ENCODE peak calls at places on chromosomes 5 and 9, in four cellular contexts. B, E, Y and A are unnamed samples.

GRCh38 chr5:57494104-57495098 is 11.8 kb upstream of the ACTBL2 start:
- DNase-seq in B (peak; percentile 73), E (peak; percentile 90), Y (no peak), A (peak; percentile 58)

GRCh38 chr9:97366889-97367288 is 45.0 kb upstream of the TDRD7 start:
- DNase-seq in B (no peak), E (no peak), Y (no peak), A (no peak)

GRCh38 chr9:130030821-130031481 is 12.0 kb downstream of the FNBP1 start:
- DNase-seq in B (no peak), E (no peak), Y (no peak), A (no peak)

GRCh38 chr9:137235424-137236237 is 4.9 kb downstream of the SLC34A3 start:
- DNase-seq in B (no peak), E (no peak), Y (no peak), A (no peak)

GRCh38 chr5:158414780-158415179 is 555.8 kb upstream of the CLINT1 start:
- DNase-seq in B (no peak), E (no peak), Y (no peak), A (no peak)

GRCh38 chr5:134034326-134034725 is 29.6 kb upstream of the VDAC1 start:
- DNase-seq in B (no peak), E (no peak), Y (no peak), A (no peak)

GRCh38 chr5:126984632-126985031 is 45.7 kb downstream of the MARCHF3 start:
- DNase-seq in B (no peak), E (no peak), Y (no peak), A (no peak)

GRCh38 chr9:113620377-113621161 is 157.0 kb downstream of the RGS3 start:
- DNase-seq in B (peak; percentile 91), E (peak; percentile 56), Y (peak; percentile 53), A (peak; percentile 67)

GRCh38 chr5:122351416-122352157 is 39.5 kb downstream of the SNCAIP start:
- DNase-seq in B (no peak), E (no peak), Y (no peak), A (no peak)

GRCh38 chr5:102453716-102454115 is 45.1 kb downstream of the SLCO6A1 start:
- DNase-seq in B (no peak), E (no peak), Y (no peak), A (no peak)

GRCh38 chr5:159819671-159820411 is 96.4 kb upstream of the ADRA1B start:
- DNase-seq in B (peak; percentile 84), E (no peak), Y (no peak), A (no peak)

GRCh38 chr5:102481044-102481715 is 17.6 kb downstream of the SLCO6A1 start:
- DNase-seq in B (no peak), E (no peak), Y (no peak), A (no peak)

GRCh38 chr9:138050472-138051330 is 173.1 kb downstream of the CACNA1B start:
- DNase-seq in B (no peak), E (no peak), Y (no peak), A (no peak)

GRCh38 chr9:5874048-5874447 is 16.6 kb upstream of the MLANA start:
- DNase-seq in B (no peak), E (no peak), Y (no peak), A (no peak)

GRCh38 chr9:5871785-5872184 is 18.9 kb upstream of the MLANA start:
- DNase-seq in B (no peak), E (no peak), Y (no peak), A (no peak)

GRCh38 chr9:5873439-5873838 is 17.2 kb upstream of the MLANA start:
- DNase-seq in B (no peak), E (no peak), Y (no peak), A (no peak)

GRCh38 chr9:5870691-5871090 is 20.0 kb upstream of the MLANA start:
- DNase-seq in B (peak; percentile 91), E (no peak), Y (no peak), A (no peak)

GRCh38 chr9:5872496-5872895 is 18.2 kb upstream of the MLANA start:
- DNase-seq in B (no peak), E (no peak), Y (no peak), A (no peak)
- H3K4me3 ChIP-seq in B (no peak overlapping the region), E (no peak overlapping the region), Y (no peak overlapping the region), A (no peak overlapping the region)

GRCh38 chr9:81211741-81212140 is 477.6 kb downstream of the TLE1 start:
- DNase-seq in B (no peak), E (no peak), Y (no peak), A (no peak)
- H3K9ac ChIP-seq in B (no peak overlapping the region), E (no peak overlapping the region), Y (no peak overlapping the region), A (no peak overlapping the region)

GRCh38 chr5:132813599-132814440 is 718 bp downstream of the SOWAHA start:
- DNase-seq in B (peak; percentile 78), E (no peak), Y (no peak), A (no peak)
- H3K4me3 ChIP-seq in B (no peak overlapping the region), E (peak overlapping the region; percentile 62), Y (peak overlapping the region; percentile 10), A (peak overlapping the region; percentile 82)

GRCh38 chr9:120715331-120715924 is 1.2 kb upstream of the MEGF9 start:
- DNase-seq in B (peak; percentile 88), E (no peak), Y (peak; percentile 34), A (no peak)

GRCh38 chr9:120718328-120718727 is 4.1 kb upstream of the MEGF9 start:
- DNase-seq in B (no peak), E (no peak), Y (no peak), A (no peak)

GRCh38 chr9:120717194-120717593 is 2.9 kb upstream of the MEGF9 start:
- DNase-seq in B (no peak), E (no peak), Y (no peak), A (no peak)

GRCh38 chr9:120714846-120715231 is 569 bp upstream of the MEGF9 start:
- DNase-seq in B (peak; percentile 84), E (no peak), Y (no peak), A (no peak)

GRCh38 chr9:120716483-120716882 is 2.2 kb upstream of the MEGF9 start:
- DNase-seq in B (no peak), E (no peak), Y (no peak), A (no peak)
- H3K9ac ChIP-seq in B (no peak overlapping the region), E (no peak overlapping the region), Y (no peak overlapping the region), A (no peak overlapping the region)

GRCh38 chr5:174751154-174751990 is 27.0 kb downstream of the MSX2 start:
- DNase-seq in B (peak; percentile 62), E (no peak), Y (no peak), A (no peak)
- H3K4me3 ChIP-seq in B (no peak overlapping the region), E (peak overlapping the region; percentile 60), Y (peak overlapping the region; percentile 42), A (peak overlapping the region; percentile 80)

GRCh38 chr5:172956228-172956627 is 3.0 kb upstream of the RPL26L1 start:
- DNase-seq in B (no peak), E (no peak), Y (no peak), A (no peak)
- H3K9ac ChIP-seq in B (no peak overlapping the region), E (no peak overlapping the region), Y (no peak overlapping the region), A (no peak overlapping the region)

GRCh38 chr9:106287108-106287631 is 575.8 kb upstream of the ZNF462 start:
- DNase-seq in B (no peak), E (no peak), Y (no peak), A (no peak)
- H3K4me3 ChIP-seq in B (no peak overlapping the region), E (no peak overlapping the region), Y (no peak overlapping the region), A (peak overlapping the region; percentile 36)